ENCODE peak calls at places on chromosomes 13 and 19, in nine cellular contexts. U is CD8-positive, alpha-beta T cell; C is left lung; G is transverse colon; Z is dorsolateral prefrontal cortex; I is fibroblast of pulmonary artery; T is kidney epithelial cell; P is GM23338; Y is neural progenitor cell. L is an unnamed sample.

GRCh38 chr19:2034729-2035589 is 16.1 kb downstream of the MKNK2 start:
- DNase-seq in Z (no peak), Y (peak; percentile 71), I (peak; percentile 52), C (peak; percentile 74), P (peak; percentile 100), T (no peak), U (peak; percentile 80), G (peak; percentile 87), L (peak; percentile 47)

GRCh38 chr13:59266478-59267063 is 897.2 kb downstream of the DIAPH3 start:
- DNase-seq in P (no peak), G (no peak), I (peak; percentile 51), Z (no peak), U (no peak), Y (no peak), T (no peak), C (no peak), L (no peak)

GRCh38 chr13:110716235-110716505 is 2.7 kb downstream of the ING1 start:
- DNase-seq in Y (peak; percentile 57), U (no peak), G (peak; percentile 69), T (no peak), C (peak; percentile 63), Z (no peak), I (peak; percentile 19), P (peak; percentile 46), L (no peak)

GRCh38 chr13:73782781-73783180 is 351.4 kb downstream of the KLF12 start:
- DNase-seq in P (no peak), Z (no peak), C (no peak), I (no peak), T (no peak), U (no peak), G (no peak), Y (peak; percentile 7), L (no peak)

GRCh38 chr13:82627183-82627582 is 1255.1 kb downstream of the SLITRK1 start:
- DNase-seq in Z (no peak), Y (no peak), U (no peak), T (no peak), G (no peak), P (no peak), C (no peak), I (peak; percentile 24), L (no peak)

GRCh38 chr13:30698023-30698422 is 37.3 kb upstream of the ALOX5AP start:
- DNase-seq in G (no peak), Z (no peak), I (peak; percentile 35), Y (no peak), P (no peak), C (no peak), U (no peak), T (no peak), L (no peak)

GRCh38 chr19:29810504-29810871 is 1.3 kb upstream of the CCNE1 start:
- DNase-seq in T (no peak), U (no peak), I (no peak), P (no peak), Z (no peak), C (no peak), G (peak; percentile 14), Y (no peak), L (no peak)

GRCh38 chr19:53553865-53554791 is 16.2 kb downstream of the ZNF331 start:
- DNase-seq in U (peak; percentile 97), Y (no peak), T (no peak), C (peak; percentile 93), I (peak; percentile 94), Z (peak; percentile 84), G (peak; percentile 88), P (peak; percentile 78), L (peak; percentile 75)

GRCh38 chr13:113573065-113573464 is 11.5 kb upstream of the TFDP1 start:
- DNase-seq in U (no peak), C (no peak), Z (no peak), Y (no peak), I (no peak), G (no peak), P (no peak), T (no peak), L (no peak)

GRCh38 chr19:11092181-11092538 is 2.9 kb downstream of the LDLR start:
- DNase-seq in G (no peak), P (no peak), T (peak; percentile 57), Z (no peak), Y (no peak), I (peak; percentile 84), U (peak; percentile 57), C (no peak), L (no peak)

GRCh38 chr13:98827449-98827848 is 75.0 kb upstream of the SLC15A1 start:
- DNase-seq in Z (no peak), T (no peak), P (peak; percentile 64), G (no peak), C (no peak), U (no peak), I (no peak), Y (peak; percentile 67), L (no peak)

GRCh38 chr19:1725100-1726064 is 27.9 kb upstream of the ONECUT3 start:
- DNase-seq in Z (peak; percentile 55), Y (peak; percentile 94), U (no peak), C (no peak), I (peak; percentile 52), T (no peak), P (peak; percentile 89), G (peak; percentile 12), L (no peak)

GRCh38 chr13:29849731-29850212 is 645 bp downstream of the UBL3 start:
- DNase-seq in T (peak; percentile 35), U (peak; percentile 24), I (peak; percentile 50), C (peak; percentile 80), P (peak; percentile 60), Y (peak; percentile 74), Z (peak; percentile 70), G (peak; percentile 69), L (no peak)

GRCh38 chr19:4256563-4256962 is 9.7 kb downstream of the YJU2 start:
- DNase-seq in G (no peak), C (no peak), Y (no peak), T (no peak), I (no peak), P (peak; percentile 60), Z (no peak), U (no peak), L (no peak)

GRCh38 chr19:58581227-58582141 is 8.3 kb upstream of the MZF1 start:
- DNase-seq in U (peak; percentile 89), G (peak; percentile 84), Y (peak; percentile 93), T (no peak), C (peak; percentile 89), Z (peak; percentile 73), I (peak; percentile 91), P (peak; percentile 96), L (peak; percentile 89)

GRCh38 chr13:44151474-44151873 is 222.2 kb upstream of the SERP2 start:
- DNase-seq in T (no peak), Z (no peak), P (no peak), G (no peak), U (no peak), Y (no peak), C (no peak), I (no peak), L (no peak)
- H3K4me3 ChIP-seq in T (no peak overlapping the region), Z (no peak overlapping the region), P (no peak overlapping the region), G (no peak overlapping the region), U (no peak overlapping the region), Y (no peak overlapping the region), C (no peak overlapping the region), I (no peak overlapping the region), L (no peak overlapping the region)

GRCh38 chr19:6802336-6803035 is 30.0 kb downstream of the VAV1 start:
- DNase-seq in P (peak; percentile 32), Y (peak; percentile 7), U (peak; percentile 73), G (peak; percentile 60), I (no peak), Z (no peak), T (no peak), C (peak; percentile 79), L (peak; percentile 82)

GRCh38 chr19:6800991-6801396 is 28.5 kb downstream of the VAV1 start:
- DNase-seq in U (no peak), T (peak; percentile 81), P (no peak), G (no peak), C (no peak), Y (no peak), Z (no peak), I (peak; percentile 34), L (peak; percentile 26)

GRCh38 chr19:6803036-6803404 is 30.5 kb downstream of the VAV1 start:
- DNase-seq in C (no peak), P (peak; percentile 3), Z (no peak), G (no peak), Y (no peak), U (peak; percentile 25), I (no peak), T (no peak), L (no peak)

GRCh38 chr19:6806488-6806887 is 34.0 kb downstream of the VAV1 start:
- DNase-seq in T (no peak), I (no peak), Z (no peak), Y (no peak), G (no peak), U (no peak), P (peak; percentile 51), C (no peak), L (peak; percentile 29)

DNA sequence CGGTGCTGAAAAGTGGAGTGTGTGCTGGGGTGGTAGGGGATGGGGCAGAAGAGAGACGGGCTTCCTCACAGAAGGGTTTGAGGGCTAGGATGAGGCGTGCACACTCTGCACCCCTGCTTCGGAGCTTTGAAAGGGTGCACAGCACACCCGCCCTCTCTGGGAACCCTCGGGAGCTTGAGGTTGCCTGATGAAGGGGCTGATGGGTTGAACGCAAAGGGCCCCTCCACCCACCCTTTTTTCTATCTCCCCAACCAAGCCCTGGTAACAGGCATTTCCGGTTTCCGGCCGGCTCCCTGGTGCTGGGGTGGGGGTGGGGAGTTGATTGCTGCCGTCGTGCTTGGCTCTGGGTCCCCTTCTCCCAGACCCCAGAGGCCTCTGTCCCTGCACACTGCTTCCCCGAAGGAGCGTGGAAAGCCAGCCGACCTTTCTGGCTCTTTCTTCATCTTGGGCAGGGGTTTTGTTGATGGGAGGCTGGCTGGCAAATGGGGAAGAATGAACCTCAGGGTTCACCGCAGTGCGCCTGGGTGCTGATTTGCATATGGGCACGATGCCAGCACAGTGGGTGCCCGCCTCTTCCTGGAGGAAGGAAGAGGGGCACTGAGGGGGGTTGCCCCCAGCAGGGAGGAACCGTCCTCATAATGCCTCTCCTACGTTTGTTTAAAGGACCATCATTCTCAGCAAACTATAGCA is 29.0 kb downstream of the VAV1 start:
- DNase-seq in G (peak; percentile 82), I (peak; percentile 26), U (peak; percentile 90), Z (peak; percentile 22), C (peak; percentile 85), Y (no peak), T (no peak), P (peak; percentile 77), L (peak; percentile 98)
- H3K4me3 ChIP-seq in G (peak overlapping the region; percentile 2), I (no peak overlapping the region), U (peak overlapping the region; percentile 79), Z (peak overlapping the region; percentile 26), C (peak overlapping the region; percentile 17), Y (no peak overlapping the region), T (peak overlapping the region; percentile 5), P (peak overlapping the region; percentile 22), L (peak overlapping the region; percentile 56)

GRCh38 chr13:33052446-33052845 is 36.2 kb downstream of the KL start:
- DNase-seq in I (peak; percentile 18), C (no peak), U (no peak), T (no peak), G (no peak), Z (no peak), Y (no peak), P (no peak), L (no peak)
- H3K4me3 ChIP-seq in I (no peak overlapping the region), C (no peak overlapping the region), U (no peak overlapping the region), T (no peak overlapping the region), G (no peak overlapping the region), Z (peak overlapping the region; percentile 16), Y (no peak overlapping the region), P (no peak overlapping the region), L (no peak overlapping the region)

GRCh38 chr13:47397739-47398138 is 500.9 kb upstream of the HTR2A start:
- DNase-seq in C (no peak), G (no peak), T (no peak), Z (no peak), P (peak; percentile 27), I (no peak), U (no peak), Y (no peak), L (no peak)

GRCh38 chr13:47399599-47399998 is 502.7 kb upstream of the HTR2A start:
- DNase-seq in G (no peak), P (peak; percentile 38), T (no peak), I (no peak), C (no peak), Y (no peak), Z (no peak), U (no peak), L (no peak)

GRCh38 chr13:47396915-47397314 is 500.1 kb upstream of the HTR2A start:
- DNase-seq in C (no peak), G (no peak), T (no peak), P (peak; percentile 46), Z (no peak), U (no peak), Y (peak; percentile 3), I (no peak), L (no peak)
- H3K4me3 ChIP-seq in C (no peak overlapping the region), G (no peak overlapping the region), T (no peak overlapping the region), P (no peak overlapping the region), Z (no peak overlapping the region), U (no peak overlapping the region), Y (no peak overlapping the region), I (no peak overlapping the region), L (no peak overlapping the region)

L was measured in Jurkat, Clone E6-1.